ENCODE peak calls at places on chromosomes 4 and X, in four cellular contexts. I is lower lobe of right lung, D is sigmoid colon, T is PC-3. L is an unnamed sample.

GRCh38 chrX:356385-357034 is 30.2 kb downstream of the PPP2R3B start:
- DNase-seq in I (peak; percentile 32), D (no peak), T (peak; percentile 40), L (no peak)

GRCh38 chr4:123600921-123601904 is 204.6 kb downstream of the SPRY1 start:
- DNase-seq in I (no peak), D (no peak), T (no peak), L (no peak)

GRCh38 chrX:72011734-72012133 is 101.1 kb downstream of the NHSL2 start:
- DNase-seq in I (no peak), D (no peak), T (no peak), L (no peak)

GRCh38 chr4:156778093-156778492 is 193.5 kb downstream of the PDGFC start:
- DNase-seq in I (no peak), D (no peak), T (peak; percentile 48), L (no peak)

GRCh38 chrX:56995271-56995994 is at the start of gene SPIN3:
- DNase-seq in I (peak; percentile 87), D (peak; percentile 89), T (peak; percentile 86), L (peak; percentile 87)

GRCh38 chr4:168790898-168791297 is 219.2 kb downstream of the CBR4 start:
- DNase-seq in I (no peak), D (no peak), T (no peak), L (no peak)

GRCh38 chr4:3045500-3045850 is 28.9 kb downstream of the HTT-AS start:
- DNase-seq in I (peak; percentile 88), D (peak; percentile 87), T (no peak), L (no peak)

GRCh38 chrX:15854080-15854655 is 445 bp downstream of the AP1S2 start:
- DNase-seq in I (peak; percentile 65), D (peak; percentile 76), T (peak; percentile 22), L (peak; percentile 85)

GRCh38 chr4:3311489-3312171 is 18.8 kb downstream of the RGS12 start:
- DNase-seq in I (no peak), D (no peak), T (peak; percentile 80), L (no peak)

GRCh38 chrX:97638621-97639020 is 754.9 kb downstream of the RPA4 start:
- DNase-seq in I (no peak), D (no peak), T (no peak), L (no peak)

GRCh38 chr4:10007772-10008171 is 13.5 kb downstream of the SLC2A9 start:
- DNase-seq in I (no peak), D (no peak), T (no peak), L (no peak)
- H3K4me1 ChIP-seq in I (peaks cover 35% of the 10 kb centered on the region), D (no peaks in the 10 kb centered on the region), T (peaks cover 43% of the 10 kb centered on the region), L (peaks cover 17% of the 10 kb centered on the region)

DNA sequence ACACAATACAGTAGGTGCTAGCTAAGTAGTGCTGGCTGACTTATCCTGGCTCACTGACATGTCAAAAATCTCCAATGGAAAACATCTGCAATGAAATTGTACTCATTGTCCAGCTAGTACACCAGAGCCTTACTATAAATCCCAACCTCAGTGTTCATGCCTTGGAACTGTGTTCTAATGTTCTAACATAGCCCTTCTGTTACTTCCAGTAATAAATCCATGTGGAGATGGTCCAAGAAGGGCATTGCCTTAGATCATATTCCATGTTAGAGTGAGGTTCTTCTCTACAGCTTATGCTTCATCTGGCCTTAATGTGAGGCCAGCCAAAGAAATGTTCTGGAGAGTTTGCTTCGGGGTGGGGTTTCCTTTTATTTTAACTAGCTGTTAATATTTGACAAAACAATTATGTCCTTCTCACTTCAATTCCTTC is 25.1 kb downstream of the ENOX2 start:
- DNase-seq in I (no peak), D (no peak), T (no peak), L (no peak)
- H3K4me1 ChIP-seq in I (no peaks in the 10 kb centered on the region), D (no peaks in the 10 kb centered on the region), T (peaks cover 33% of the 10 kb centered on the region), L (no peaks in the 10 kb centered on the region)

DNA sequence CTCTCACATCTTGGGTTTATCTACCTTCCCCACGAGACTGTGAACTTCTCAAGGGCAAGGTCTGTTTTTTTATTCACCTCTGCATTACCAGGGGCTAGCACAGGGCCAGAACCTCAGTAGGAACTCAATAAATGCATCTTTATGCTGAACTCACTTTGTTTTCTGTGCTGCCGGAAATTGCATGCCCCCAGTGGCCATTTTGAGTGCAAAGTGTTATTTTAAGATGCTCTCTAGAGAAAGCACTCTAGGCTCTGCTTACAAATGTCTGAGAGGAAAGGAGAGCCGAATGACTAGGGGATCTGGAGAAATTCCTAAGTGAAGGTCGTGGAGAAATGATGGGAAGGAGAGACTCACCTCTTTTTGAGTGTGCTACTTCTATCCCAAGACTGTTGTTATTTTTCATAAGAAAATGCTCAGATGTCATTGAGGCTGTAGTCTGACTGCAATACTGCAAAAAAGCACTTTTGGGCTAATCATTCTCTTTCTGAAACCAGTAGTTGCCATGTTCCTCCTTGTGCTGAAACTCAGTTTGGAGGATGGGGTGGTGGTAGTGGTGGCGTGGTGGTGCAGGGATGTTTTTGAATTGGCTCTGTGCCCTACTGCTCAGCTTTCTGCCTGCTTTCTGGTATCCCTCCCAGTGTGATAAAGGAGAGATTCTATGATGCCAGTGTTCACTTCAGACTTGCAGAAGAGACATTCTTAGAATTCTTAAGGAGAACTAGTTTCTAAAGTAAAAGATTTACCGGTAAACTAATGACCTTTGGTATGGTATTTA is 41.3 kb downstream of the DOCK11 start:
- DNase-seq in I (no peak), D (no peak), T (peak; percentile 10), L (no peak)
- H3K4me1 ChIP-seq in I (no peaks in the 10 kb centered on the region), D (no peaks in the 10 kb centered on the region), T (no peaks in the 10 kb centered on the region), L (no peaks in the 10 kb centered on the region)

DNA sequence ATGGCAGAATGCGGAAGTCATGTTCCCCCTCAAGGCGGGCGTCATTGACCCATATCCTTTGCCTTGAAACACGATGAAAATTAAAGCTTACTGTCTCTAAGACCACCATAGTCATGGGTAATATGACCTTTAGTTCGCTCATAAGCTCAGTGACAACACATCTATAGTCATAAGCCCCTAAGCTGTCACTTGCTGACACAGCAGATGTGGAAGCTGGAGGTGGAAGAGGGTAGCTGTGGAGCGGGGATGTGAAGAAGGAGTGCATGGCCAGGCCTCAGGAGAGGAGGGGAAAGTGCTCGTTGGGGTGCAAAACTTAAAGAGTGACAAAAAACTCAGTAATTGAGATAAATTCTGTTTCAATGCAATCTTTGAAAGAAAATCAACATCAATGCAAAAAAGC is 134.0 kb upstream of the PDLIM3 start:
- DNase-seq in I (no peak), D (no peak), T (no peak), L (no peak)
- H3K4me1 ChIP-seq in I (no peaks in the 10 kb centered on the region), D (no peaks in the 10 kb centered on the region), T (no peaks in the 10 kb centered on the region), L (peaks cover 6% of the 10 kb centered on the region)

DNA sequence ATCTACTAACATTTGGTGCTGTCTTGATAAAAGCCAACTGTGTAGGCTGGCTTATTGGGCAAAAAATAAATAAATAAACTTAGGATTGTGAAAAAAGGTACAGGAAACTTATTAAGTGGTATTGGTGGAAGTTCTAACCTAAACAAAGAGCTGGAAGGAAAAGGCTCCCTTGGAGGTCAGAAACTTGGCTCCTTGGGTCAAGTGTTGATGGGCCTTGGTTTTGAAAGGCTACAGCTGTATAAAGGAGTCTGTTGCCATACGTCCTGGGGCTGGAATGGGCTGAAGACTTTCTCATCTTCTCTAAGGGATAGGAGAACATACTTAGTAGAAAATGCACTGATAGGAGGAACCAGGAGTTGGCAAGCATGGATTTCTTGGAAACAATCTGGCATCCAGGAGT is 56.5 kb downstream of the PDLIM5 start:
- DNase-seq in I (no peak), D (no peak), T (no peak), L (no peak)
- H3K4me1 ChIP-seq in I (peaks cover 20% of the 10 kb centered on the region), D (no peaks in the 10 kb centered on the region), T (peaks cover 16% of the 10 kb centered on the region), L (peaks cover 16% of the 10 kb centered on the region)

GRCh38 chr4:74418063-74418670 is 26.8 kb upstream of the AREG start:
- DNase-seq in I (no peak), D (no peak), T (peak; percentile 88), L (no peak)
- H3K4me1 ChIP-seq in I (peaks cover 6% of the 10 kb centered on the region), D (no peaks in the 10 kb centered on the region), T (peaks cover 26% of the 10 kb centered on the region), L (no peaks in the 10 kb centered on the region)

DNA sequence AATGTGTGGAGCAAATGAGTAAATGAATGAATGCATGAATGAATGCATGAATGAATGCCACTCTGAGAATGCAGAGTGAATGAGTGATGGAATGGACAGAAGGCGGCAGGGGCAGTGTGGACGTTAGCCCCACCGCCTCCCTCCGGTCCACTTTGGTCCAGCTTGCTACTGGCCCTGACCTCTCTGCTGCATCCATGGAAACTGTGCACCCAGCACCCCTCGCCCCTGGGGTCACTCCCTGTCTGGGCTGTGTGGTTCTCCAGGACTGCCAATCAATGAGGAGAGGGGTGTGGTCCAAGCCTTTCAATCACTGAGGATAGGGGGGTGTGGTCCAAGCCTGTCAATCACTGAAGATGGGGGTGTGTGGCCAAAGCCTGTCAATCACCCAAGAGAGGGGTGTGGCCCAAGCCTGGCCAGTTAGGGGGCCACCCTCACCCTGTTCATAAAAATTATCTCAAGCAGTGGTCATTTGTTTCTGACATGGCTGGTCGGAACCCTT is 39.2 kb upstream of the ASMTL start:
- DNase-seq in I (no peak), D (peak; percentile 39), T (peak; percentile 22), L (no peak)
- H3K4me1 ChIP-seq in I (peaks cover 6% of the 10 kb centered on the region), D (no peaks in the 10 kb centered on the region), T (no peaks in the 10 kb centered on the region), L (no peaks in the 10 kb centered on the region)

GRCh38 chrX:150575415-150575814 is 7.0 kb downstream of the MTM1 start:
- DNase-seq in I (no peak), D (no peak), T (peak; percentile 98), L (no peak)
- H3K4me1 ChIP-seq in I (peaks cover 41% of the 10 kb centered on the region), D (no peaks in the 10 kb centered on the region), T (peaks cover 69% of the 10 kb centered on the region), L (peaks cover 4% of the 10 kb centered on the region)

GRCh38 chr4:39441593-39441992 is 17.1 kb downstream of the RPL9 start:
- DNase-seq in I (no peak), D (no peak), T (no peak), L (no peak)
- H3K4me1 ChIP-seq in I (peaks cover 2% of the 10 kb centered on the region), D (no peaks in the 10 kb centered on the region), T (no peaks in the 10 kb centered on the region), L (no peaks in the 10 kb centered on the region)

DNA sequence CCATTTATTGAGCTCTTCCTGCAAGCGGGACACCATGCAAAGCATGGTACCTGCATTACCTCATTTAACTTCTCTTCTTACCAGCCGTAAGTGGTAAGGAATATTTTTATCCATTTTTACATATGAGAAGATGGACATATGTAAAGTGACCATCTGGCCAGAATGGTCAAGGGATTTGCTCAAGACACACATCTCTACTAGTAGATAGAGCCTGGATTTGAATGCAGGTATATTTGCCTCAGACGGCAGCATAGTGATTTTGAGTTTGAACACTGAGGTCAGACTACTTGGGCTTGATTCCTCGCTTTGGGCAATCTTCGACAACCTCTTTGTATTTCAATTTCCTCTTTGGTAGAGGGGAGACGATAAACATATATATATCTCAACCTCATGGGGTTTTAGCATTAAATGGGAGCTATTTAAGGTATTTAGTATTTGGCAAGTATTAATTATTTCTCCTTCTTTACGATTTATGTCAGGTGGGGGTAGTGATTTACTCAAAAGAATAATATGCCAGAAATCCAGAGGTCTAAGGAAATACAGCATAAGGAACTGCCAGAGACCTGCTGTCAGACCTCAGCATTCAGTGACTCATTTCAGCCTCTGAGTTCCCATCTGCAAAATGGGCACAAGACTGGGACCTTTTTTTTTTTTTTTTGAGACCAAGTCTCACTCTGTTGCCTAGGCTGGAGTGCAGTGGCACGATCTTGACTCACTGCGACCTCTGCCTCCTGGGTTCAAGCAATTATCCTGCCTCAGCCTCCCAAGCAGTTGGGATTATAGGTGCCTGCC is 34.6 kb upstream of the CHRNA9 start:
- DNase-seq in I (no peak), D (no peak), T (no peak), L (no peak)
- H3K4me1 ChIP-seq in I (peaks cover under 1% of the 10 kb centered on the region), D (no peaks in the 10 kb centered on the region), T (no peaks in the 10 kb centered on the region), L (no peaks in the 10 kb centered on the region)